ENCODE peak calls at places on chromosomes 11 and 22, in four cellular contexts. F is HEK293T, B is K562, D is HepG2. U is an unnamed sample.

GRCh38 chr11:64249563-64250405 is 1.5 kb upstream of the PLCB3 start:
- DNase-seq in F (no peak), B (no peak), D (no peak), U (no peak)

GRCh38 chr11:12174145-12175143 is 64.1 kb downstream of the MICAL2 start:
- DNase-seq in F (no peak), B (no peak), D (no peak), U (no peak)

GRCh38 chr11:8268530-8269461 is 5.1 kb upstream of the LMO1 start:
- DNase-seq in F (peak), B (no peak), D (no peak), U (peak)

GRCh38 chr22:26259510-26259909 is 90.2 kb downstream of the SEZ6L start:
- DNase-seq in F (peak), B (no peak), D (peak), U (peak)

GRCh38 chr22:46362934-46363515 is 27.5 kb downstream of the TRMU start:
- DNase-seq in F (no peak), B (no peak), D (no peak), U (no peak)

GRCh38 chr22:35328472-35328885 is 28.8 kb downstream of the TOM1 start:
- DNase-seq in F (no peak), B (no peak), D (peak), U (no peak)

GRCh38 chr11:67667490-67668190 is 6.8 kb downstream of the ALDH3B2 start:
- DNase-seq in F (no peak), B (no peak), D (no peak), U (no peak)

GRCh38 chr11:9095421-9095820 is 4.0 kb upstream of the SCUBE2 start:
- DNase-seq in F (no peak), B (no peak), D (no peak), U (peak)

GRCh38 chr22:49400866-49401598 is 426.6 kb downstream of the BRD1 start:
- DNase-seq in F (no peak), B (no peak), D (no peak), U (no peak)

GRCh38 chr22:19871845-19872778 is 17.4 kb upstream of the GNB1L start:
- DNase-seq in F (no peak), B (no peak), D (no peak), U (no peak)

GRCh38 chr22:31628362-31628761 is 33.7 kb downstream of the PISD start:
- DNase-seq in F (no peak), B (no peak), D (no peak), U (no peak)

GRCh38 chr11:120020981-120021380 is 116.9 kb downstream of the TRIM29 start:
- DNase-seq in F (no peak), B (no peak), D (no peak), U (no peak)

GRCh38 chr11:120022617-120023016 is 115.3 kb downstream of the TRIM29 start:
- DNase-seq in F (no peak), B (no peak), D (no peak), U (no peak)

GRCh38 chr11:120023120-120023519 is 114.8 kb downstream of the TRIM29 start:
- DNase-seq in F (no peak), B (no peak), D (no peak), U (peak)

GRCh38 chr11:120021391-120021953 is 116.4 kb downstream of the TRIM29 start:
- DNase-seq in F (no peak), B (no peak), D (no peak), U (no peak)

GRCh38 chr11:120021978-120022377 is 115.9 kb downstream of the TRIM29 start:
- DNase-seq in F (no peak), B (no peak), D (no peak), U (no peak)
- TF ChIP-seq ELF4 in F (no peak), B (no peak), D (no peak), U (no peak)

GRCh38 chr11:122268601-122269130 is 152.7 kb upstream of the BLID start:
- DNase-seq in F (no peak), B (no peak), D (no peak), U (no peak)
- TF ChIP-seq ELF4 in F (no peak), B (no peak), D (no peak), U (no peak)

GRCh38 chr11:78069465-78069864 is 5.8 kb downstream of the THRSP start:
- DNase-seq in F (no peak), B (no peak), D (no peak), U (no peak)
- TF ChIP-seq ELF4 in F (no peak), B (no peak), D (no peak), U (no peak)

GRCh38 chr22:42645938-42646568 is 3.1 kb downstream of the CYB5R3 start:
- DNase-seq in F (no peak), B (no peak), D (no peak), U (no peak)

GRCh38 chr22:42643632-42644421 is 3.4 kb upstream of the ATP5MGL start:
- DNase-seq in F (no peak), B (no peak), D (no peak), U (no peak)

GRCh38 chr22:42645341-42645937 is 3.8 kb downstream of the CYB5R3 start:
- DNase-seq in F (no peak), B (no peak), D (no peak), U (no peak)

GRCh38 chr22:42642801-42643631 is 2.6 kb upstream of the ATP5MGL start:
- DNase-seq in F (no peak), B (no peak), D (no peak), U (no peak)

GRCh38 chr22:42644422-42645340 is 4.3 kb upstream of the ATP5MGL start:
- DNase-seq in F (no peak), B (no peak), D (no peak), U (no peak)
- TF ChIP-seq ELF4 in F (no peak), B (no peak), D (no peak), U (no peak)

DNA sequence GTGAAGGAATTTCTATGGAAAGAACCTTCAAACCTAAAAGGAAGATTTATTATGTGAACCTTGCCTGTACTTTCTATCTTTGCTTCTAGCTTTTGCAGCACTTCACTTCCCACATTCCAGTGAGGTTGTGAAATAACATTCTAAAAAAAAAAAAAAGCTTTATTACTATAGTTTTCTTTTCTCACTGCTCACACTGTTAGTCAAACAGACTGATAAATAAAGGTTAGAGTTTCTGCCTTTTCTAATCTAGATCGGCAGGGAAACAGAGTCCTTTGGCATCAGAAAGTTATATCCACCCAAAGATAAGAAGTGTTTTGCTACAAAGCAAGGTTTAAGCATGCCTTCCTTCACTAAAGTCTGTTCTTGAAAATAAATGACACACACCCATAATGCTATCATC is 2.8 kb downstream of the AAMDC start:
- DNase-seq in F (no peak), B (no peak), D (peak), U (no peak)
- TF ChIP-seq ELF4 in F (no peak), B (no peak), D (no peak), U (no peak)

DNA sequence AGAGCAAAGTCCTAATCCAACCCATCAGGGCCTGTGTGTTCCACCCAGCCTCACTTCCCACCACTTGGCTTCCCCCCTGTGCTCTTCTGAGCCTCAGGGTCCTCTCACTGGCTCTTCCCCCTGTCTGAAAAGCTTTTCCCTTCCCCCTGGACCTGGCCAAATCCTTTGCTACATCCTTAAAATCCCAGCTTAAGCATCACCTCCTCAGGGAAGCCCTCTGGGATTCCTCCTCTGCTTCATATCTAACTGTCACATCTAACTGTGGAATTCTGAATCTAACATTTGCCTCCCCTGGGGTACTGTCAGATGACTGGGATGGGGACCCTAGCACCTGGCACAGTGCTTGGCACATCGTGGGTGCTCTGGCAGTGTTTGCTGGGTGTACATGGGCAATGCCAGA is 985 bp downstream of the CACNA1I start:
- DNase-seq in F (no peak), B (no peak), D (no peak), U (no peak)
- TF ChIP-seq ELF4 in F (no peak), B (no peak), D (no peak), U (no peak)

DNA sequence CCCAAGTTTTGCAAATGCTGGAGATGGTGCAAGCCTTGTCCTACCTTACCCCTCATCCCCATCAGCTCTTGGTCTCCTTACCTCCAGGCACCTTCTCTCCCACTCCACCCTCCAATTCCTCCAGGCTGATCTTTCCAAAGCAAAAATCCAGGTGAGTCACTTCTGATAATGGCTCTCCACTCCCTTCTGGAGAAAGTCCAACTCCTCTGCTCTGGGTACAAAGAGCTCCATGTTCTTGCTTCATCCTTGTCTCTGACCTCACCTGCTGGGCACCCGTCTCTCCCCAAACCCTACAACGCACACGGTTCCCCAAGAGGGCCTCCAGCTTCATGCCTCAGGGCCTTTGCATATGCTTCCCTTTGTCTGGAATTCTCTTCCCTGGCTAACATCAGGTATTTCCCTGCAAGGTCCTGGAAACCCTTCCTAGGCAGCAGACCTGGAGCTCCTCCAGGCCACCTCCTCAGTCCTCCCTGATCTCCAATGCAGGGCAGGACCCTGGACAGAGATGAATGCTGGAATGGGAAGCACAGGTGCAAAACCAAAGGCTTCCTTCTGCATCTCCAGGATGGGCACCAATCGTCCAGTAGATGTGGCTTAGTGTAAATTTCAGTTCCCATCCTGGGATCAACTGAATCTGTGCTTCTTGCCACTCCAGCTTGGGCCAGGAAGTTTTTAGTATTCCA is 22.7 kb downstream of the IFT27 start:
- DNase-seq in F (no peak), B (no peak), D (no peak), U (peak)
- TF ChIP-seq ELF4 in F (no peak), B (no peak), D (no peak), U (no peak)

DNA sequence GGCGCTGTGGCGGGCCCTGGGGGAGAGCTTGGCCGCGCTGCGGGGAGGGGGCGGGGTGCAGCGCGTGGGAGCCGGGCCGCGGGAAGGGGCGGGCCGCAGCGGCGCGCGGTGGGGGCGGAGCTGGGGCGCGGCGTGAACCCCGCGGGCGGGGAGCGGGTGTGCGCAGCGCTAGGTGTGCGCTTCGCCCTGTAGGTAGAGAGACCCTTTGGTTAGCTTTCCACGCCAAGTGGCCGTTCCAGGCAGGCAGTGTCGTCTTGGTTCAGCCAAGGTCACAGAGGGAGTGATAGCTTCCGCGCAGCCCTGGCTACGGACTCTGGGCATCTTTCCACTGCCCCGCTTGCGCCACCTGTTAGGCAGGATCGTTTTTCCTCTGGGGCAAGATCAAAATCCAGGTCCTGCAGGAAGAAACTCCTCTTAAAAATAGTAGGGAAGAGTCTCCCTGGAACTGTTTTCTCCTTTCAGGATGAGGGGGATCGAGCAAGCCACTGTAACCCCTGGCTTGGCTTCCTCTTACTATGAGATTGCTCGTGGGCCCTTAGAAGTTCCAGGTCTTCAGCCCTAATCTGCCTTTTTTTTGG is 434 bp downstream of the BANF1 start:
- DNase-seq in F (no peak), B (peak), D (peak), U (no peak)
- TF ChIP-seq ELF4 in F (no peak), B (no peak), D (no peak), U (no peak)

GRCh38 chr11:80587906-80588305 is 1147.1 kb upstream of the TENM4 start:
- DNase-seq in F (no peak), B (no peak), D (no peak), U (no peak)
- TF ChIP-seq ELF4 in F (no peak), B (no peak), D (no peak), U (no peak)